ENCODE peak calls at places on chromosomes 3 and 15, in four cellular contexts. L is mesothelial cell of epicardium, X is mammary epithelial cell, N is BJ. U is an unnamed sample.

GRCh38 chr3:177483182-177483967 is 286.1 kb upstream of the TBL1XR1 start:
- DNase-seq in L (no peak), X (peak), N (no peak), U (no peak)

GRCh38 chr3:49465269-49466034 is 4.6 kb upstream of the DAG1 start:
- DNase-seq in N (no peak), X (peak), L (no peak), U (no peak)

GRCh38 chr3:52088445-52089367 is 32.3 kb upstream of the DUSP7 start:
- DNase-seq in X (peak), L (no peak), N (no peak), U (no peak)

GRCh38 chr3:98521897-98522537 is 685 bp downstream of the CLDND1 start:
- DNase-seq in X (peak), N (no peak), L (no peak), U (no peak)

GRCh38 chr15:82168296-82168695 is 94.2 kb downstream of the EFL1 start:
- DNase-seq in X (no peak), L (no peak), N (no peak), U (no peak)

GRCh38 chr3:58532794-58533220 is 4.2 kb downstream of the ACOX2 start:
- DNase-seq in X (peak), L (no peak), N (no peak), U (peak)

GRCh38 chr3:59867185-59868002 is 817.6 kb upstream of the CFAP20DC start:
- DNase-seq in X (no peak), L (no peak), N (no peak), U (no peak)

GRCh38 chr3:52341123-52341522 is 25.0 kb downstream of the DNAH1 start:
- DNase-seq in L (no peak), X (no peak), N (no peak), U (no peak)

GRCh38 chr3:8607285-8608040 is 37.1 kb downstream of the SSUH2 start:
- DNase-seq in N (no peak), X (peak), L (no peak), U (no peak)

GRCh38 chr15:31587583-31587982 is 260.9 kb downstream of the KLF13 start:
- DNase-seq in X (no peak), L (no peak), N (no peak), U (no peak)

GRCh38 chr3:185040425-185040824 is 112.4 kb downstream of the C3orf70 start:
- DNase-seq in N (no peak), X (no peak), L (no peak), U (no peak)

GRCh38 chr3:134211797-134212196 is 38.9 kb downstream of the RYK start:
- DNase-seq in N (no peak), X (peak), L (no peak), U (no peak)
- TF ChIP-seq CTCF in N (peak), X (peak), L (peak), U (peak)

DNA sequence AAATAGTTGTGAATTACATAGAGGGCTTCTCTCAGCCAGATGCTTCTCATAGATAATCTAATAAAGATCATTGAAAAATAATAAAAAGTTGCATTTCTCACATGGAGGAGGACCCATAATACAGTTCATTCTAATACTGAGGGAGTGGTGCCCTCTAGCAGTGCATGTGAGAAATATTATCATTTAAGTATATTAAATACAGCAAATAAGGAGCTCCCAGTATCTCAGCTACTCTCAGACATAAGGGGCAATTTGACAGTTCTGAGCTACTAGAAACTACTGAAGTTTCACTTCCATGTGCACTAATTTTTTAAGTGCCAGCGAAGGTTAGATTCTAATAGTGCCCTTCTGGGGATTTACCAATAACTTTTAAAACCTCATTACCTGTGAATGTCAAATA is 188.3 kb downstream of the IL5RA start:
- DNase-seq in X (no peak), L (no peak), N (no peak), U (no peak)
- TF ChIP-seq CTCF in X (no peak), L (no peak), N (no peak), U (peak)

GRCh38 chr3:161101609-161102008 is 3.5 kb downstream of the B3GALNT1 start:
- DNase-seq in L (no peak), N (no peak), X (no peak), U (no peak)

GRCh38 chr3:161100994-161101393 is 4.2 kb downstream of the B3GALNT1 start:
- DNase-seq in X (no peak), L (no peak), N (no peak), U (no peak)

GRCh38 chr3:161096771-161097367 is 8.3 kb downstream of the B3GALNT1 start:
- DNase-seq in X (peak), L (no peak), N (no peak), U (no peak)
- TF ChIP-seq CTCF in X (peak), L (no peak), N (peak), U (peak)

GRCh38 chr15:75142499-75142898 is 59.2 kb upstream of the C15orf39 start:
- DNase-seq in X (no peak), N (no peak), L (no peak), U (no peak)

GRCh38 chr15:75148293-75148692 is 53.4 kb upstream of the C15orf39 start:
- DNase-seq in X (no peak), N (no peak), L (no peak), U (no peak)

GRCh38 chr15:75143738-75144334 is 57.8 kb upstream of the C15orf39 start:
- DNase-seq in L (no peak), N (no peak), X (no peak), U (no peak)

GRCh38 chr15:75149911-75150709 is 51.6 kb upstream of the C15orf39 start:
- DNase-seq in X (peak), L (no peak), N (peak), U (no peak)

GRCh38 chr15:75145027-75145841 is 56.4 kb upstream of the C15orf39 start:
- DNase-seq in L (no peak), N (no peak), X (no peak), U (no peak)
- TF ChIP-seq CTCF in L (no peak), N (no peak), X (no peak), U (no peak)

DNA sequence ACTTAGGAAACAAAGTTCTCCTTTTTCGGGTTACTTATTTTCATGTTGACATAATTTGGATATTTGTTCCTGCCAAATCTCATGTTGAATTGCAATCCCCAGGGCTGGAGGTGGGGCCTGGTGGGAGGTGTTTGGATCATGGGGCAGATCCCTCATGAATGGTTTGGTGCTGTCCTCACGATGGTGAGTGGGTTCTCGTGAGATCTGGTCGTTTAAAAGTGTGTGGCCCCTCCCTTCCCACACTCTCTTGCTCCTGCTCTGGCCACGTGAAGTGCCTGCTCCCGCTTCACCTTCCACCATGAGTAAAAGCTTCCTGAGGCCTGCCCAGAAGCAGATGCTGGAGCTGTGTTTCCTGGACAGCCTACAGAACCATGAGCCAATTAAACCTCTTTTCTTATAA is 43.7 kb upstream of the MCF2L2 start:
- DNase-seq in N (no peak), L (no peak), X (no peak), U (no peak)
- TF ChIP-seq CTCF in N (no peak), L (no peak), X (no peak), U (no peak)

GRCh38 chr3:133457025-133457424 is 57.2 kb downstream of the BFSP2 start:
- DNase-seq in L (no peak), N (no peak), X (no peak), U (no peak)

GRCh38 chr3:133455960-133456359 is 56.1 kb downstream of the BFSP2 start:
- DNase-seq in X (peak), L (no peak), N (no peak), U (no peak)

GRCh38 chr3:133459400-133459799 is 59.5 kb downstream of the BFSP2 start:
- DNase-seq in L (no peak), N (no peak), X (no peak), U (no peak)

GRCh38 chr3:133455281-133455680 is 55.4 kb downstream of the BFSP2 start:
- DNase-seq in N (no peak), L (no peak), X (no peak), U (peak)

DNA sequence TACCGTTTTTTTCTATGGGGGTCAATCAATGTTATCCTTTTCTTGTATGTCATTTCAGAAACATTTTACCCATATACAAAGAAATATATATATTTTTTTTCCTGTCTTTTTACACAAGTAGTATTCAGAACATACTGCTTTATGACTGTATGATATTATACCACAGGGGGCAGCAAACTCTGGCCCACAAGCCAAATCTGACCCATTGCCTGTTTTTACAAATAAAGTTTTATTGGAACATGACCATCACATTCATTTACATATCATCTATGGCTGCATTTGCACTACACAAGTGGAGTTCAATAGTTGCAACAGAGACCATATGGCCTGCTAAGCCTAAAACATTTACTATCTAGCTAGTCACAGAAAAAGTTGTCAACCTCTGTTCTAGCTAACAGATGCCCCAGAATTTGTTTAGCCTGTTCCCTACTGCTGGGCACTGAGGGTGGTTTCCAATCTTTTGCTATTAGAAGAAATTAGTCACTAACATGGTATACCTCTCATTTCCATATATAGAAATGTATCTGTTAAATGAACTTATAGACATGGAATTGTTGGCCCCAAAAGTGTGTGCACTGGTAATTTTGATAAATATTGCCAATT is 57.7 kb downstream of the BFSP2 start:
- DNase-seq in X (no peak), L (no peak), N (no peak), U (no peak)
- TF ChIP-seq CTCF in X (peak), L (no peak), N (no peak), U (peak)

GRCh38 chr3:44712455-44713075 is at the start of gene ZNF502:
- DNase-seq in L (no peak), X (peak), N (peak), U (peak)
- TF ChIP-seq CTCF in L (no peak), X (peak), N (peak), U (no peak)